ENCODE peak calls at places on chromosomes 3 and 15, in six cellular contexts. H, G, X, V, E and U are unnamed samples.

GRCh38 chr3:52012699-52013098 is 17.0 kb upstream of the RPL29 start:
- DNase-seq in H (no peak), G (no peak), X (no peak), V (no peak), E (no peak), U (no peak)

GRCh38 chr15:78206326-78207109 is 27.8 kb downstream of the ACSBG1 start:
- DNase-seq in H (no peak), G (peak), X (peak), V (no peak), E (no peak), U (peak)

GRCh38 chr3:126692858-126693257 is 11.2 kb upstream of the CHCHD6 start:
- DNase-seq in H (no peak), G (no peak), X (no peak), V (no peak), E (no peak), U (no peak)

GRCh38 chr15:74449066-74449465 is 11.9 kb downstream of the UBL7 start:
- DNase-seq in H (no peak), G (no peak), X (no peak), V (no peak), E (no peak), U (no peak)

GRCh38 chr15:100725121-100726069 is 123.0 kb downstream of the ASB7 start:
- DNase-seq in H (no peak), G (peak), X (peak), V (no peak), E (no peak), U (peak)

GRCh38 chr3:148950806-148951205 is 40.5 kb upstream of the GYG1 start:
- DNase-seq in H (no peak), G (peak), X (peak), V (no peak), E (no peak), U (peak)

GRCh38 chr15:63600001-63600645 is 2.9 kb downstream of the FBXL22 start:
- DNase-seq in H (peak), G (no peak), X (no peak), V (no peak), E (peak), U (peak)

GRCh38 chr3:13522236-13522635 is 26.7 kb upstream of the FBLN2 start:
- DNase-seq in H (no peak), G (no peak), X (no peak), V (no peak), E (no peak), U (no peak)

GRCh38 chr15:77029166-77030041 is 34.5 kb downstream of the PSTPIP1 start:
- DNase-seq in H (no peak), G (no peak), X (no peak), V (peak), E (no peak), U (no peak)

GRCh38 chr3:100104442-100104798 is 9.9 kb downstream of the FILIP1L start:
- DNase-seq in H (no peak), G (no peak), X (no peak), V (no peak), E (no peak), U (no peak)

GRCh38 chr3:44208086-44208485 is 33.6 kb upstream of the TOPAZ1 start:
- DNase-seq in H (no peak), G (no peak), X (peak), V (no peak), E (no peak), U (peak)

GRCh38 chr15:91950631-91951384 is 97.3 kb downstream of the SLCO3A1 start:
- DNase-seq in H (no peak), G (no peak), X (no peak), V (no peak), E (no peak), U (no peak)

GRCh38 chr3:52044869-52045616 is 11.3 kb downstream of the DUSP7 start:
- DNase-seq in H (no peak), G (no peak), X (no peak), V (no peak), E (no peak), U (no peak)

GRCh38 chr3:193938613-193939012 is 197.3 kb upstream of the HES1 start:
- DNase-seq in H (no peak), G (no peak), X (no peak), V (no peak), E (peak), U (no peak)

GRCh38 chr3:180466401-180467005 is 135.5 kb upstream of the TTC14 start:
- DNase-seq in H (no peak), G (peak), X (no peak), V (no peak), E (no peak), U (peak)

GRCh38 chr3:69433016-69433937 is 47.4 kb upstream of the FRMD4B start:
- DNase-seq in H (no peak), G (no peak), X (peak), V (no peak), E (no peak), U (no peak)

GRCh38 chr3:121707531-121708273 is 41.8 kb downstream of the GOLGB1 start:
- DNase-seq in H (no peak), G (peak), X (no peak), V (no peak), E (no peak), U (no peak)

GRCh38 chr3:126512026-126512425 is 5.5 kb downstream of the UROC1 start:
- DNase-seq in H (no peak), G (no peak), X (no peak), V (no peak), E (no peak), U (no peak)

GRCh38 chr15:51775967-51776816 is 24.8 kb downstream of the TMOD2 start:
- DNase-seq in H (peak), G (peak), X (peak), V (peak), E (peak), U (peak)

GRCh38 chr3:96753124-96753523 is 61.3 kb upstream of the EPHA6 start:
- DNase-seq in H (no peak), G (no peak), X (no peak), V (no peak), E (no peak), U (no peak)

GRCh38 chr3:52198643-52199608 is 966 bp downstream of the ALAS1 start:
- DNase-seq in H (no peak), G (no peak), X (no peak), V (no peak), E (no peak), U (no peak)

GRCh38 chr15:38299216-38299615 is 46.6 kb downstream of the SPRED1 start:
- DNase-seq in H (no peak), G (peak), X (peak), V (no peak), E (no peak), U (peak)

GRCh38 chr3:114730397-114730796 is 416.7 kb downstream of the ZBTB20 start:
- DNase-seq in H (no peak), G (no peak), X (no peak), V (no peak), E (no peak), U (no peak)

GRCh38 chr3:134035836-134036235 is 6.1 kb upstream of the SLCO2A1 start:
- DNase-seq in H (no peak), G (peak), X (no peak), V (peak), E (no peak), U (no peak)

GRCh38 chr3:60998855-60999254 is 252.4 kb downstream of the FHIT start:
- DNase-seq in H (no peak), G (peak), X (no peak), V (no peak), E (no peak), U (no peak)

GRCh38 chr3:68055238-68055637 is 400.8 kb upstream of the SUCLG2 start:
- DNase-seq in H (no peak), G (no peak), X (no peak), V (no peak), E (no peak), U (no peak)

GRCh38 chr15:59371458-59372351 is 966 bp downstream of the MYO1E start:
- DNase-seq in H (peak), G (peak), X (peak), V (peak), E (no peak), U (peak)

GRCh38 chr3:111621535-111621934 is 26.4 kb upstream of the ZBED2 start:
- DNase-seq in H (no peak), G (no peak), X (peak), V (no peak), E (peak), U (peak)